ENCODE peak calls at places on chromosomes 16 and 17, in six cellular contexts. A, H, J, Y, P and V are unnamed samples. For H3K27me3 and H3K36me3, the result is how much of the 10 kb centered on the place peaks cover.

GRCh38 chr17:49930880-49931279 is 38.1 kb upstream of the DLX4 start:
- DNase-seq in H (no peak), A (no peak), J (no peak), Y (no peak), P (no peak), V (no peak)

GRCh38 chr17:48591435-48592077 is 1.5 kb upstream of the HOXB3 start:
- DNase-seq in P (no peak), A (no peak), J (no peak), Y (peak), H (no peak), V (no peak)

GRCh38 chr17:35119370-35120185 is at the start of gene RAD51D:
- DNase-seq in A (peak), P (peak), Y (peak), J (peak), H (peak), V (peak)

GRCh38 chr16:57758331-57759117 is 23.0 kb downstream of the KATNB1 start:
- DNase-seq in H (no peak), Y (no peak), J (no peak), P (no peak), A (no peak), V (no peak)

GRCh38 chr17:64081802-64082799 is 47.8 kb downstream of the ERN1 start:
- DNase-seq in A (peak), Y (peak), P (no peak), J (peak), H (no peak), V (no peak)

GRCh38 chr17:40068129-40068581 is 5.4 kb downstream of the THRA start:
- DNase-seq in J (peak), P (no peak), A (no peak), Y (no peak), H (no peak), V (no peak)

GRCh38 chr16:73713817-73714495 is 582.7 kb upstream of the PSMD7 start:
- DNase-seq in J (peak), H (no peak), Y (peak), A (peak), P (peak), V (peak)

GRCh38 chr16:50266337-50267091 is at the start of gene ADCY7:
- DNase-seq in H (no peak), J (no peak), P (peak), Y (peak), A (peak), V (peak)

GRCh38 chr17:72270530-72270929 is 149.7 kb downstream of the SOX9 start:
- DNase-seq in Y (peak), J (peak), H (no peak), A (no peak), P (peak), V (peak)

GRCh38 chr17:44793885-44794698 is 35.3 kb downstream of the ADAM11 start:
- DNase-seq in P (no peak), H (no peak), Y (no peak), A (no peak), J (no peak), V (no peak)

GRCh38 chr16:66569827-66570405 is 3.7 kb downstream of the CMTM1 start:
- DNase-seq in J (peak), P (no peak), Y (peak), A (no peak), H (no peak), V (no peak)

GRCh38 chr16:28307936-28308335 is 15.6 kb downstream of the SBK1 start:
- DNase-seq in A (no peak), Y (no peak), J (no peak), P (no peak), H (no peak), V (no peak)

GRCh38 chr16:51180719-51181494 is 29.8 kb upstream of the SALL1 start:
- DNase-seq in Y (no peak), A (no peak), P (no peak), H (no peak), J (no peak), V (no peak)

GRCh38 chr16:87931504-87931903 is 4.8 kb downstream of the CA5A start:
- DNase-seq in J (no peak), H (no peak), A (no peak), P (no peak), Y (no peak), V (peak)

GRCh38 chr16:67782567-67783352 is 23.6 kb downstream of the RANBP10 start:
- DNase-seq in P (no peak), J (no peak), Y (no peak), H (no peak), A (no peak), V (no peak)

GRCh38 chr16:12541672-12542071 is 262.0 kb downstream of the CPPED1 start:
- DNase-seq in J (no peak), H (no peak), A (no peak), Y (no peak), P (no peak), V (no peak)

GRCh38 chr16:56898847-56899246 is 33.1 kb upstream of the HERPUD1 start:
- DNase-seq in P (no peak), J (no peak), A (no peak), H (no peak), Y (no peak), V (no peak)

GRCh38 chr17:40018211-40019121 is 3.2 kb downstream of the CSF3 start:
- DNase-seq in P (peak), Y (peak), H (no peak), A (peak), J (no peak), V (no peak)

GRCh38 chr16:87457724-87458423 is 35.0 kb downstream of the ZCCHC14 start:
- DNase-seq in P (no peak), A (peak), J (peak), Y (peak), H (peak), V (peak)

GRCh38 chr16:89326721-89327120 is 109.2 kb downstream of the ZNF778 start:
- DNase-seq in P (no peak), J (no peak), H (no peak), A (peak), Y (no peak), V (no peak)

GRCh38 chr16:69323428-69323827 is 7.0 kb downstream of the PDF start:
- DNase-seq in J (no peak), P (no peak), A (no peak), H (no peak), Y (no peak), V (no peak)

GRCh38 chr17:1203111-1203966 is 23.6 kb upstream of the ABR start:
- DNase-seq in P (peak), J (peak), H (peak), Y (peak), A (peak), V (peak)

GRCh38 chr17:61097786-61098185 is 301.9 kb upstream of the TBX2 start:
- DNase-seq in A (no peak), P (no peak), H (no peak), Y (no peak), J (no peak), V (no peak)
- H3K4me3 ChIP-seq in A (no peak), P (no peak), H (no peak), Y (no peak), J (no peak), V (no peak)

DNA sequence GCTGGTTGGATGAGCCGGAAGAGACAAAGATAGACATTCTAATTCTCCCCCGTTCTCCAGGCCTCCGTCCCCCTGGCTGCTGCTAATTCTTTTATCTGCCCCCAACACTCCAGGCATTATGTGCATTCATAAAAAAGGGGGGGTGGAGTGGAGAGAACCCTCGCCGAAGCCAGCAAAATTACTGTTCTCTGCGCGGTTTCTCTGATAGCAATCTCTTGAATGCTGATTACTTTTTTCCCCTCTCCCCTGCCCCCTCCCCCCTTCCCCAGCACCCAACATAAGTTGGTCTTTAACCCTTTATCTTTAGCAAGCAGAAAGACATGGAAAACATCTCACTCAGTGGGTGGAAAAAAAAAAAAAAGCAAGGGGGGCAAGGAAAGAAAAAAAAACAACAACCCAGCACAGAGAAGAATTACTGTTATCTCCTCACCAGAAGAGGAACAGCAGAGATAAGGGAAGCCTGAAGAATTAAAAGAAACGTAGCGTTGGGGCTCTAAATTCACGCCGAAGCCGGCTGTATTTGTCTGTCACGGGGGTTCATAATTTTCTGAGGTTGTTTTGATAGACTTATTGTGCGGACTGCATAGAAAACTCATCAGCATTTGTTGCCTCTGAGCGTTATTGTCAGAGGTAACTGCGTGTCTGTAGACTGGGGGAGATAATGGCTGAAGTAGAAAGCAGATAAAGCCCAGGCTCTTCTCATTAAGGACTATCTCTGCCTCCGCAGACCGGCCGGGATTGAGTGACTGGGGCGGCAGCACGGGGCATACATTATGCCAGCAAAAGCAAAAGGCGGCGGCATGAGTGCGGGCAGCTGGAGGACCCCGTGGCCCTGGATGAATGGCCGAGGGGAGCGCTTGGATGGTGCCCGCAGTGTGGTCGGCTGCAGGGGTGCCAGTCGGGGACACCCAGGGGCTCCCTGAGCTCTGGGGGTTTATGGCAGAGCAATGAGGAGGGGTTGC is 126.9 kb downstream of the MRM1 start:
- DNase-seq in J (no peak), P (no peak), H (no peak), Y (no peak), A (peak), V (no peak)
- H3K27me3 ChIP-seq in J (under half), P (half or more), H (under half), Y (under half), A (under half), V (under half)

DNA sequence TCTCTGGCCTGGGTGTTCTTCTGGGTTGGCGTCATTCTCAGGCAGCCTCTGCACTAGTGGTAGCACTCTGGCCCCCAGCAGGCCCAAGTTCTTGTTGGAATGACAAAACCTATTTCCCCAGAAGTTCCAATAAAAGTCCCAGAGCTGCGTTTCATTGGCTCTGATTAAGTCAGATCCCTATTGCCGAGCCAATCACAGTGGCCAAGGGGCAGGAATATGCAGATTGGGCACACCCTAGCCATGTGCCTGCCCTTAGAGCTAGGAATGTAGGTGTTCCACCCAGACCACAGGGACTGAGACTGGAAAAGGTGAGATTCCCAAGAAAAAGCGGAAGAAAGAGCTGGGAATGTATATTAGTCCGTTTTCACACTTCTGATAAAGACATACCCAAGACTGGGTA is 44.9 kb upstream of the POLR3E start:
- DNase-seq in P (no peak), J (no peak), A (peak), Y (no peak), H (no peak), V (no peak)
- H3K36me3 ChIP-seq in P (under half), J (under half), A (under half), Y (under half), H (under half), V (half or more)

GRCh38 chr17:41651625-41652460 is 27.5 kb upstream of the KRT17 start:
- DNase-seq in H (peak), J (no peak), P (no peak), A (no peak), Y (no peak), V (no peak)
- H3K4me3 ChIP-seq in H (no peak), J (no peak), P (no peak), A (no peak), Y (no peak), V (no peak)

GRCh38 chr17:7068268-7068667 is 11.8 kb downstream of the CLEC10A start:
- DNase-seq in J (no peak), P (no peak), Y (no peak), H (no peak), A (no peak), V (no peak)

GRCh38 chr17:7072406-7072805 is 7.6 kb downstream of the CLEC10A start:
- DNase-seq in Y (no peak), A (no peak), J (no peak), P (no peak), H (no peak), V (no peak)

GRCh38 chr17:7067198-7067597 is 12.9 kb downstream of the CLEC10A start:
- DNase-seq in Y (no peak), H (no peak), J (no peak), A (no peak), P (no peak), V (no peak)

GRCh38 chr17:7074931-7075330 is 5.1 kb downstream of the CLEC10A start:
- DNase-seq in A (no peak), Y (no peak), P (no peak), J (no peak), H (no peak), V (no peak)

DNA sequence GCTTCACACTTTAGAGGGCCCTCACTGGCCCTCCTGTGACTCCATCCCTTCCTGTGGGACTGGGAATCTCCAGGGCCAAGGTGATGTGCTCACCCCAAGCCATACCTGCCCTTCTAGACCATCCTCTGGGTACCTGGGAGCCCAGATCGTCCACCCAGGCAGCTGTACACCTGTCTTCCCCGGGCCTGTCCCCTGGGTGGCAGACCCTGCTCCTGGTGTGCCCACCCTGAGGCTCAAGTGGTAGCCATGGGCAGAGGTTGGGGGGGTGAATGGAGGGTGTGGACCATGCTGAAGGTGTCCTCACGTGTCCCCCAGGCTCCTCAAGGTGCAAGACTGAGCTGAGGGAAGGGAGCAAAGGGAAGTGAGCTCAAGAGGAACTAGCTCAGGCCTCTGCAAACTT is 9.3 kb downstream of the CLEC10A start:
- DNase-seq in J (no peak), A (no peak), H (no peak), Y (no peak), P (no peak), V (no peak)
- H3K27me3 ChIP-seq in J (under half), A (under half), H (under half), Y (under half), P (under half), V (under half)